ENCODE peak calls at places on chromosomes 12 and 14, in seven cellular contexts. F is left ventricle myocardium inferior, E is brain microvascular endothelial cell, M is pancreas, H is mucosa of descending colon, V is fibroblast of lung, S is cardiac muscle cell. I is an unnamed sample. For H3K36me3, the result is how much of the 10 kb centered on the place peaks cover.

GRCh38 chr14:94584591-94585280 is 3.5 kb downstream of the SERPINA5 start:
- DNase-seq in F (no peak), E (no peak), M (no peak), H (no peak), V (no peak), S (no peak), I (no peak)

GRCh38 chr12:65171073-65171472 is 1.7 kb downstream of the LEMD3 start:
- DNase-seq in F (no peak), E (no peak), M (no peak), H (no peak), V (peak), S (no peak), I (no peak)

GRCh38 chr12:6036509-6036908 is 88.0 kb downstream of the VWF start:
- DNase-seq in F (no peak), E (no peak), M (no peak), H (no peak), V (no peak), S (no peak), I (no peak)

GRCh38 chr12:56425188-56425587 is 24.0 kb downstream of the TIMELESS start:
- DNase-seq in F (no peak), E (no peak), M (no peak), H (no peak), V (no peak), S (no peak), I (no peak)

GRCh38 chr14:68473050-68473449 is 319.8 kb downstream of the ZFP36L1 start:
- DNase-seq in F (no peak), E (no peak), M (peak), H (peak), V (no peak), S (no peak), I (no peak)

GRCh38 chr12:73266206-73266605 is 994.0 kb downstream of the TRHDE start:
- DNase-seq in F (no peak), E (no peak), M (no peak), H (no peak), V (no peak), S (no peak), I (no peak)

GRCh38 chr14:54475911-54476310 is 12.9 kb downstream of the GMFB start:
- DNase-seq in F (no peak), E (no peak), M (no peak), H (no peak), V (no peak), S (no peak), I (no peak)

GRCh38 chr12:128578045-128578444 is 245.7 kb downstream of the SLC15A4 start:
- DNase-seq in F (no peak), E (no peak), M (no peak), H (no peak), V (no peak), S (no peak), I (no peak)

GRCh38 chr14:58635041-58635440 is 2.7 kb upstream of the DACT1 start:
- DNase-seq in F (no peak), E (no peak), M (no peak), H (no peak), V (peak), S (no peak), I (no peak)

GRCh38 chr12:76942276-76942675 is 63.5 kb upstream of the CSRP2 start:
- DNase-seq in F (no peak), E (no peak), M (no peak), H (no peak), V (peak), S (no peak), I (no peak)

GRCh38 chr12:25959069-25959961 is 833 bp downstream of the RASSF8 start:
- DNase-seq in F (peak), E (peak), M (peak), H (peak), V (peak), S (peak), I (peak)

GRCh38 chr12:27733052-27733656 is 22.5 kb downstream of the MRPS35 start:
- DNase-seq in F (no peak), E (peak), M (no peak), H (no peak), V (peak), S (peak), I (peak)

GRCh38 chr12:4261655-4262054 is 11.9 kb upstream of the CCND2 start:
- DNase-seq in F (no peak), E (no peak), M (no peak), H (no peak), V (no peak), S (no peak), I (no peak)

GRCh38 chr12:112013601-112014402 is 576 bp downstream of the ERP29 start:
- DNase-seq in F (peak), E (peak), M (peak), H (peak), V (peak), S (peak), I (peak)

GRCh38 chr12:102811125-102811737 is 105.8 kb downstream of the PAH start:
- DNase-seq in F (no peak), E (no peak), M (no peak), H (no peak), V (no peak), S (peak), I (peak)

GRCh38 chr12:128843538-128843937 is 9.7 kb upstream of the GLT1D1 start:
- DNase-seq in F (no peak), E (no peak), M (no peak), H (no peak), V (no peak), S (no peak), I (no peak)

GRCh38 chr12:109808876-109809646 is 24.1 kb downstream of the TRPV4 start:
- DNase-seq in F (no peak), E (no peak), M (no peak), H (no peak), V (no peak), S (no peak), I (no peak)

GRCh38 chr12:58378038-58378437 is 436.7 kb downstream of the ATP23 start:
- DNase-seq in F (no peak), E (no peak), M (no peak), H (no peak), V (peak), S (no peak), I (no peak)

GRCh38 chr12:68746572-68747180 is 700 bp downstream of the SLC35E3 start:
- DNase-seq in F (peak), E (peak), M (peak), H (peak), V (peak), S (peak), I (peak)

GRCh38 chr12:99260597-99260996 is 387.0 kb upstream of the GARIN6 start:
- DNase-seq in F (no peak), E (no peak), M (no peak), H (no peak), V (no peak), S (no peak), I (no peak)

GRCh38 chr14:36057452-36058142 is 118.9 kb downstream of the PTCSC3 start:
- DNase-seq in F (no peak), E (no peak), M (no peak), H (no peak), V (peak), S (no peak), I (no peak)

GRCh38 chr12:12336511-12336910 is 13.5 kb downstream of the MANSC1 start:
- DNase-seq in F (no peak), E (no peak), M (no peak), H (no peak), V (no peak), S (no peak), I (no peak)

GRCh38 chr14:104254735-104255400 is 116.5 kb downstream of the KIF26A start:
- DNase-seq in F (no peak), E (no peak), M (no peak), H (no peak), V (no peak), S (no peak), I (no peak)

GRCh38 chr12:78562358-78563205 is 302.0 kb upstream of the SYT1 start:
- DNase-seq in F (no peak), E (peak), M (no peak), H (no peak), V (no peak), S (no peak), I (no peak)

GRCh38 chr12:98399532-98399931 is 115.9 kb upstream of the TMPO start:
- DNase-seq in F (no peak), E (peak), M (no peak), H (no peak), V (peak), S (no peak), I (no peak)

GRCh38 chr12:104044158-104044557 is 5.8 kb downstream of the GLT8D2 start:
- DNase-seq in F (no peak), E (no peak), M (no peak), H (no peak), V (no peak), S (no peak), I (no peak)

DNA sequence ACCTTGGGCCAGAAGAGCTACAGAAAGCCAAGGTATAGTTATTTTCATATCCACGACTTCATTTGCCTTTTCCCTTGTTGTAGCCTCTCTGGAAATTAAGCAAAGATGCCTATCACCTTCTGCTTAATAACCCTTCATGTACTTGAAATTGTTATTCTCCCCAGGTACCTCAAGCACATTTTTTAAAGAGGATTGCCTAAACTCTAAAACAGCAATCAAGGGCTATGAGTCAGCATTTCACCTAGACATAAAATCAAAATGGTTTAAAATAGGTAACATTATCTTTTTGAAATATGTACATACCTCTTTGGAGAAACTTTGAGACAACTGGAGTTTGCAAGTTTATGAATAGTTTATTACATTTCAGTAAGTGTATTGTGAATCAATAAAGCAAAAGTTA is 11.6 kb downstream of the DTD2 start:
- DNase-seq in F (no peak), E (no peak), M (no peak), H (no peak), V (no peak), S (no peak), I (no peak)
- H3K36me3 ChIP-seq in F (under half), E (under half), M (under half), H (under half), V (under half), S (under half), I (under half)

GRCh38 chr12:131784909-131785762 is 43.1 kb upstream of the MMP17 start:
- DNase-seq in F (no peak), E (peak), M (no peak), H (no peak), V (peak), S (no peak), I (no peak)
- H3K36me3 ChIP-seq in F (half or more), E (under half), M (under half), H (under half), V (under half), S (under half), I (under half)

GRCh38 chr14:50756300-50756699 is 74.7 kb downstream of the NIN start:
- DNase-seq in F (no peak), E (no peak), M (no peak), H (no peak), V (no peak), S (no peak), I (no peak)

GRCh38 chr14:50745401-50746058 is 77.4 kb upstream of the SAV1 start:
- DNase-seq in F (no peak), E (no peak), M (no peak), H (no peak), V (no peak), S (no peak), I (no peak)

GRCh38 chr14:50750323-50750722 is 80.6 kb downstream of the NIN start:
- DNase-seq in F (no peak), E (no peak), M (no peak), H (no peak), V (no peak), S (no peak), I (no peak)
- H3K36me3 ChIP-seq in F (half or more), E (under half), M (under half), H (under half), V (under half), S (under half), I (under half)

GRCh38 chr14:33715223-33715528 is 235.7 kb downstream of the EGLN3 start:
- DNase-seq in F (no peak), E (no peak), M (no peak), H (no peak), V (no peak), S (no peak), I (no peak)
- H3K36me3 ChIP-seq in F (under half), E (under half), M (under half), H (under half), V (under half), S (under half), I (under half)

I was measured in uterus.